ENCODE peak calls at places on chromosomes 4 and X, in seven cellular contexts. One of them, this sample, is unnamed.

GRCh38 chr4:168097161-168097560 is 4.8 kb downstream of the ANXA10 start:
- DNase-seq in mesenchymal stem cell: no peak
- DNase-seq in sigmoid colon: no peak
- DNase-seq in effector memory CD4-positive, alpha-beta T cell: no peak
- DNase-seq in CD4-positive, CD25-positive, alpha-beta regulatory T cell: no peak
- DNase-seq in IMR-90: no peak
- DNase-seq in body of pancreas: no peak
- DNase-seq in this sample: no peak

GRCh38 chrX:53239474-53239873 is 14.5 kb upstream of the KDM5C start:
- DNase-seq in mesenchymal stem cell: no peak
- DNase-seq in sigmoid colon: no peak
- DNase-seq in effector memory CD4-positive, alpha-beta T cell: no peak
- DNase-seq in CD4-positive, CD25-positive, alpha-beta regulatory T cell: no peak
- DNase-seq in IMR-90: no peak
- DNase-seq in body of pancreas: no peak
- DNase-seq in this sample: peak; percentile 10

GRCh38 chr4:147793973-147794690 is 62.2 kb downstream of the ARHGAP10 start:
- DNase-seq in mesenchymal stem cell: peak; percentile 55
- DNase-seq in sigmoid colon: no peak
- DNase-seq in effector memory CD4-positive, alpha-beta T cell: no peak
- DNase-seq in CD4-positive, CD25-positive, alpha-beta regulatory T cell: no peak
- DNase-seq in IMR-90: no peak
- DNase-seq in body of pancreas: no peak
- DNase-seq in this sample: no peak

GRCh38 chr4:147773261-147774184 is 41.6 kb downstream of the ARHGAP10 start:
- DNase-seq in mesenchymal stem cell: peak; percentile 73
- DNase-seq in sigmoid colon: no peak
- DNase-seq in effector memory CD4-positive, alpha-beta T cell: no peak
- DNase-seq in CD4-positive, CD25-positive, alpha-beta regulatory T cell: no peak
- DNase-seq in IMR-90: peak; percentile 78
- DNase-seq in body of pancreas: no peak
- DNase-seq in this sample: peak; percentile 71

GRCh38 chr4:136865591-136865990 is 666.7 kb downstream of the PCDH18 start:
- DNase-seq in mesenchymal stem cell: no peak
- DNase-seq in sigmoid colon: no peak
- DNase-seq in effector memory CD4-positive, alpha-beta T cell: no peak
- DNase-seq in CD4-positive, CD25-positive, alpha-beta regulatory T cell: no peak
- DNase-seq in IMR-90: no peak
- DNase-seq in body of pancreas: no peak
- DNase-seq in this sample: no peak

GRCh38 chr4:184506527-184507121 is 32.3 kb upstream of the IRF2 start:
- DNase-seq in mesenchymal stem cell: peak; percentile 10
- DNase-seq in sigmoid colon: no peak
- DNase-seq in effector memory CD4-positive, alpha-beta T cell: no peak
- DNase-seq in CD4-positive, CD25-positive, alpha-beta regulatory T cell: peak; percentile 6
- DNase-seq in IMR-90: no peak
- DNase-seq in body of pancreas: no peak
- DNase-seq in this sample: no peak

GRCh38 chr4:168739851-168740250 is 243.0 kb downstream of the PALLD start:
- DNase-seq in mesenchymal stem cell: peak; percentile 27
- DNase-seq in sigmoid colon: no peak
- DNase-seq in effector memory CD4-positive, alpha-beta T cell: no peak
- DNase-seq in CD4-positive, CD25-positive, alpha-beta regulatory T cell: no peak
- DNase-seq in IMR-90: no peak
- DNase-seq in body of pancreas: no peak
- DNase-seq in this sample: no peak

GRCh38 chrX:78514852-78515251 is 144.3 kb downstream of the RTL3 start:
- DNase-seq in mesenchymal stem cell: no peak
- DNase-seq in sigmoid colon: no peak
- DNase-seq in effector memory CD4-positive, alpha-beta T cell: no peak
- DNase-seq in CD4-positive, CD25-positive, alpha-beta regulatory T cell: no peak
- DNase-seq in IMR-90: no peak
- DNase-seq in body of pancreas: no peak
- DNase-seq in this sample: peak; percentile 45

GRCh38 chr4:72983706-72984105 is 85.8 kb downstream of the COX18 start:
- DNase-seq in mesenchymal stem cell: no peak
- DNase-seq in sigmoid colon: no peak
- DNase-seq in effector memory CD4-positive, alpha-beta T cell: no peak
- DNase-seq in CD4-positive, CD25-positive, alpha-beta regulatory T cell: no peak
- DNase-seq in IMR-90: no peak
- DNase-seq in body of pancreas: no peak
- DNase-seq in this sample: no peak

GRCh38 chr4:165873298-165874071 is 448 bp downstream of the TLL1 start:
- DNase-seq in mesenchymal stem cell: peak; percentile 30
- DNase-seq in sigmoid colon: peak; percentile 69
- DNase-seq in effector memory CD4-positive, alpha-beta T cell: no peak
- DNase-seq in CD4-positive, CD25-positive, alpha-beta regulatory T cell: no peak
- DNase-seq in IMR-90: no peak
- DNase-seq in body of pancreas: peak; percentile 43
- DNase-seq in this sample: peak; percentile 64

GRCh38 chr4:88017516-88018302 is 10.3 kb downstream of the PKD2 start:
- DNase-seq in mesenchymal stem cell: peak; percentile 96
- DNase-seq in sigmoid colon: peak; percentile 71
- DNase-seq in effector memory CD4-positive, alpha-beta T cell: no peak
- DNase-seq in CD4-positive, CD25-positive, alpha-beta regulatory T cell: no peak
- DNase-seq in IMR-90: peak; percentile 98
- DNase-seq in body of pancreas: no peak
- DNase-seq in this sample: no peak

GRCh38 chr4:65671402-65671801 is 1.1 kb upstream of the EPHA5 start:
- DNase-seq in mesenchymal stem cell: no peak
- DNase-seq in sigmoid colon: no peak
- DNase-seq in effector memory CD4-positive, alpha-beta T cell: no peak
- DNase-seq in CD4-positive, CD25-positive, alpha-beta regulatory T cell: no peak
- DNase-seq in IMR-90: no peak
- DNase-seq in body of pancreas: no peak
- DNase-seq in this sample: no peak

GRCh38 chrX:34612036-34612435 is 45.0 kb downstream of the TMEM47 start:
- DNase-seq in mesenchymal stem cell: no peak
- DNase-seq in sigmoid colon: no peak
- DNase-seq in effector memory CD4-positive, alpha-beta T cell: no peak
- DNase-seq in CD4-positive, CD25-positive, alpha-beta regulatory T cell: no peak
- DNase-seq in IMR-90: no peak
- DNase-seq in body of pancreas: no peak
- DNase-seq in this sample: peak; percentile 11

GRCh38 chr4:154738426-154738825 is 5.4 kb upstream of the LRAT start:
- DNase-seq in mesenchymal stem cell: no peak
- DNase-seq in sigmoid colon: no peak
- DNase-seq in effector memory CD4-positive, alpha-beta T cell: no peak
- DNase-seq in CD4-positive, CD25-positive, alpha-beta regulatory T cell: no peak
- DNase-seq in IMR-90: no peak
- DNase-seq in body of pancreas: no peak
- DNase-seq in this sample: no peak

GRCh38 chrX:55489315-55490009 is at the start of gene USP51:
- DNase-seq in mesenchymal stem cell: peak; percentile 70
- DNase-seq in sigmoid colon: peak; percentile 82
- DNase-seq in effector memory CD4-positive, alpha-beta T cell: no peak
- DNase-seq in CD4-positive, CD25-positive, alpha-beta regulatory T cell: no peak
- DNase-seq in IMR-90: peak; percentile 51
- DNase-seq in body of pancreas: peak; percentile 31
- DNase-seq in this sample: peak; percentile 2

GRCh38 chr4:102263024-102263787 is 82.1 kb downstream of the SLC39A8 start:
- DNase-seq in mesenchymal stem cell: peak; percentile 65
- DNase-seq in sigmoid colon: no peak
- DNase-seq in effector memory CD4-positive, alpha-beta T cell: no peak
- DNase-seq in CD4-positive, CD25-positive, alpha-beta regulatory T cell: peak; percentile 10
- DNase-seq in IMR-90: peak; percentile 28
- DNase-seq in body of pancreas: no peak
- DNase-seq in this sample: peak; percentile 71

GRCh38 chr4:109943745-109944144 is 31.1 kb downstream of the EGF start:
- DNase-seq in mesenchymal stem cell: no peak
- DNase-seq in sigmoid colon: no peak
- DNase-seq in effector memory CD4-positive, alpha-beta T cell: no peak
- DNase-seq in CD4-positive, CD25-positive, alpha-beta regulatory T cell: no peak
- DNase-seq in IMR-90: no peak
- DNase-seq in body of pancreas: no peak
- DNase-seq in this sample: no peak

GRCh38 chr4:71411976-71412375 is 73.2 kb downstream of the SLC4A4 start:
- DNase-seq in mesenchymal stem cell: no peak
- DNase-seq in sigmoid colon: no peak
- DNase-seq in effector memory CD4-positive, alpha-beta T cell: no peak
- DNase-seq in CD4-positive, CD25-positive, alpha-beta regulatory T cell: no peak
- DNase-seq in IMR-90: peak; percentile 13
- DNase-seq in body of pancreas: no peak
- DNase-seq in this sample: no peak

GRCh38 chr4:99359480-99360204 is 7.1 kb upstream of the ADH1C start:
- DNase-seq in mesenchymal stem cell: no peak
- DNase-seq in sigmoid colon: no peak
- DNase-seq in effector memory CD4-positive, alpha-beta T cell: no peak
- DNase-seq in CD4-positive, CD25-positive, alpha-beta regulatory T cell: no peak
- DNase-seq in IMR-90: no peak
- DNase-seq in body of pancreas: no peak
- DNase-seq in this sample: no peak

GRCh38 chr4:30443289-30443688 is 276.9 kb upstream of the PCDH7 start:
- DNase-seq in mesenchymal stem cell: no peak
- DNase-seq in sigmoid colon: no peak
- DNase-seq in effector memory CD4-positive, alpha-beta T cell: no peak
- DNase-seq in CD4-positive, CD25-positive, alpha-beta regulatory T cell: no peak
- DNase-seq in IMR-90: no peak
- DNase-seq in body of pancreas: no peak
- DNase-seq in this sample: no peak

GRCh38 chrX:20414781-20415445 is 148.2 kb upstream of the RPS6KA3 start:
- DNase-seq in mesenchymal stem cell: peak; percentile 50
- DNase-seq in sigmoid colon: no peak
- DNase-seq in effector memory CD4-positive, alpha-beta T cell: no peak
- DNase-seq in CD4-positive, CD25-positive, alpha-beta regulatory T cell: no peak
- DNase-seq in IMR-90: peak; percentile 47
- DNase-seq in body of pancreas: no peak
- DNase-seq in this sample: peak; percentile 65

GRCh38 chr4:28357985-28358384 is 1497.3 kb downstream of the STIM2 start:
- DNase-seq in mesenchymal stem cell: no peak
- DNase-seq in sigmoid colon: no peak
- DNase-seq in effector memory CD4-positive, alpha-beta T cell: no peak
- DNase-seq in CD4-positive, CD25-positive, alpha-beta regulatory T cell: no peak
- DNase-seq in IMR-90: peak; percentile 39
- DNase-seq in body of pancreas: no peak
- DNase-seq in this sample: peak; percentile 25

GRCh38 chr4:31548823-31549222 is 828.7 kb downstream of the PCDH7 start:
- DNase-seq in mesenchymal stem cell: no peak
- DNase-seq in sigmoid colon: no peak
- DNase-seq in effector memory CD4-positive, alpha-beta T cell: no peak
- DNase-seq in CD4-positive, CD25-positive, alpha-beta regulatory T cell: no peak
- DNase-seq in IMR-90: no peak
- DNase-seq in body of pancreas: no peak
- DNase-seq in this sample: no peak

GRCh38 chrX:56726609-56727008 is 2.4 kb upstream of the NBDY start:
- DNase-seq in mesenchymal stem cell: peak; percentile 57
- DNase-seq in sigmoid colon: no peak
- DNase-seq in effector memory CD4-positive, alpha-beta T cell: no peak
- DNase-seq in CD4-positive, CD25-positive, alpha-beta regulatory T cell: peak; percentile 64
- DNase-seq in IMR-90: peak; percentile 61
- DNase-seq in body of pancreas: no peak
- DNase-seq in this sample: peak; percentile 4

GRCh38 chr4:79764118-79764517 is 308.9 kb downstream of the ANTXR2 start:
- DNase-seq in mesenchymal stem cell: no peak
- DNase-seq in sigmoid colon: no peak
- DNase-seq in effector memory CD4-positive, alpha-beta T cell: no peak
- DNase-seq in CD4-positive, CD25-positive, alpha-beta regulatory T cell: no peak
- DNase-seq in IMR-90: no peak
- DNase-seq in body of pancreas: no peak
- DNase-seq in this sample: no peak

DNA sequence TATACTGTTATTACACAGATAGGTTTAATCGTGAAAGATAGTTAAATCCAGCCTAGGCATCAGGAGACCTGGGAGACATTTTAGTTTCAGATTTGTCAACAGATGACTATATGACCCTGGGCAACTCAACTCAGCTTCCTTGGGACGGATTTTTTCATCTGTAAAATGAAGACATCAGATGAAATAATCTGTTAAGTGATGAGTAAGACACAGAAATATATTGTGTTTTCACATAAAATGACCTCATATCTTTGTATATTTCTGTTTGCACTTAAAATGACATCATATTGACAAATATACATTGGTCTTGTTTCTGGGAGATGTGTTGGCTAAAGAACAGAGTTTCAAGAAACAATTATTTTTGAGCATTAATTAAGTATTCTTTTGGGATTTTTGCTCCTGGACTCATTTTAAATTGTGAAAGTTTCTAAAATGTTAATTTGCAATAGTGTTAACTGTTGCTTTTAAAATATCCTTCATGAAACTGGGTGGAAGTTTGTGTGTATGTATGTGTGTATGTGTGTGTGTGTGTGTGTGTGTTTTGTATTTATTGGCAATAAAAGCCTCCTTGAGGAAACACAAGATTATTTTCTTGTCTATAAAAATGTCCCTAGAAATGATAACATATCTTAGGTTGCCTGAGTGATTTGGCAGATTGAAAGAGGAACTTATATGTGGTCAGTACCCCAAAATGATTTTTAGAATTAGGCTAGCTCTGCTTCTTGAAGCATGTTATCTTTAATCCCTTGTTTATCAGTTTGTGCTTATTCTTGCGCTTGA is 29.1 kb upstream of the MMAA start:
- DNase-seq in mesenchymal stem cell: no peak
- DNase-seq in sigmoid colon: no peak
- DNase-seq in effector memory CD4-positive, alpha-beta T cell: no peak
- DNase-seq in CD4-positive, CD25-positive, alpha-beta regulatory T cell: no peak
- DNase-seq in IMR-90: no peak
- DNase-seq in body of pancreas: no peak
- DNase-seq in this sample: no peak
- H3K4me1 ChIP-seq in mesenchymal stem cell: no peaks in the 10 kb centered on the region
- H3K4me1 ChIP-seq in sigmoid colon: no peaks in the 10 kb centered on the region
- H3K4me1 ChIP-seq in effector memory CD4-positive, alpha-beta T cell: no peaks in the 10 kb centered on the region
- H3K4me1 ChIP-seq in CD4-positive, CD25-positive, alpha-beta regulatory T cell: no peaks in the 10 kb centered on the region
- H3K4me1 ChIP-seq in IMR-90: no peaks in the 10 kb centered on the region
- H3K4me1 ChIP-seq in body of pancreas: no peaks in the 10 kb centered on the region
- H3K4me1 ChIP-seq in this sample: no peaks in the 10 kb centered on the region

GRCh38 chr4:42995343-42995944 is 102.9 kb downstream of the GRXCR1 start:
- DNase-seq in mesenchymal stem cell: peak; percentile 19
- DNase-seq in sigmoid colon: no peak
- DNase-seq in effector memory CD4-positive, alpha-beta T cell: no peak
- DNase-seq in CD4-positive, CD25-positive, alpha-beta regulatory T cell: no peak
- DNase-seq in IMR-90: peak; percentile 22
- DNase-seq in body of pancreas: no peak
- DNase-seq in this sample: no peak
- H3K27me3 ChIP-seq in mesenchymal stem cell: no peaks in the 10 kb centered on the region
- H3K27me3 ChIP-seq in sigmoid colon: no peaks in the 10 kb centered on the region
- H3K27me3 ChIP-seq in effector memory CD4-positive, alpha-beta T cell: no peaks in the 10 kb centered on the region
- H3K27me3 ChIP-seq in CD4-positive, CD25-positive, alpha-beta regulatory T cell: no peaks in the 10 kb centered on the region
- H3K27me3 ChIP-seq in IMR-90: no peaks in the 10 kb centered on the region
- H3K27me3 ChIP-seq in body of pancreas: no peaks in the 10 kb centered on the region
- H3K27me3 ChIP-seq in this sample: peaks cover 4% of the 10 kb centered on the region

GRCh38 chr4:159227984-159228383 is 125.1 kb downstream of the RAPGEF2 start:
- DNase-seq in mesenchymal stem cell: peak; percentile 86
- DNase-seq in sigmoid colon: peak; percentile 81
- DNase-seq in effector memory CD4-positive, alpha-beta T cell: no peak
- DNase-seq in CD4-positive, CD25-positive, alpha-beta regulatory T cell: no peak
- DNase-seq in IMR-90: peak; percentile 92
- DNase-seq in body of pancreas: peak; percentile 79
- DNase-seq in this sample: no peak
- H3K4me3 ChIP-seq in mesenchymal stem cell: peak overlapping the region; percentile 69
- H3K4me3 ChIP-seq in sigmoid colon: peak overlapping the region; percentile 18
- H3K4me3 ChIP-seq in effector memory CD4-positive, alpha-beta T cell: no peak overlapping the region
- H3K4me3 ChIP-seq in CD4-positive, CD25-positive, alpha-beta regulatory T cell: no peak overlapping the region
- H3K4me3 ChIP-seq in IMR-90: peak overlapping the region; percentile 26
- H3K4me3 ChIP-seq in body of pancreas: no peak overlapping the region
- H3K4me3 ChIP-seq in this sample: no peak overlapping the region

DNA sequence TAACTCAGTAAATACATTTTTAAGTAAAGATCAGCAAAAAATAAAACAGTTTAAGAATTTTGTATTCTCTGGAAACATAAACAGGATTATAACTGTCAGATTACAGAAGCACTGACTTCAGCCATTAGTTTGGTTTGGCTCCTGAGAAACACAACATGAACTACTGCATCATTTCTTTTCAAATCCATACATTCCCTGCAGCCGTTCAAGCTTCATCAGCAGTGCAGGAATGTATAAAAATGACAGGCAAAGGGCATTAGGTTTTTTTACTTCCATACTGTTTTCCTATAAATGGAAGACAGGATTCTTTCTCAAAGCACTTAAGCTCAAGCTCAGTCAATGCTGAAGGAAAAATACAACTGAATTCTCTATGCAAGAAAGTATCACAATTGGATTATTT is 4.2 kb upstream of the MAB21L2 start:
- DNase-seq in mesenchymal stem cell: no peak
- DNase-seq in sigmoid colon: no peak
- DNase-seq in effector memory CD4-positive, alpha-beta T cell: no peak
- DNase-seq in CD4-positive, CD25-positive, alpha-beta regulatory T cell: no peak
- DNase-seq in IMR-90: no peak
- DNase-seq in body of pancreas: no peak
- DNase-seq in this sample: no peak
- H3K4me1 ChIP-seq in mesenchymal stem cell: peaks cover 10% of the 10 kb centered on the region
- H3K4me1 ChIP-seq in sigmoid colon: peaks cover 38% of the 10 kb centered on the region
- H3K4me1 ChIP-seq in effector memory CD4-positive, alpha-beta T cell: no peaks in the 10 kb centered on the region
- H3K4me1 ChIP-seq in CD4-positive, CD25-positive, alpha-beta regulatory T cell: no peaks in the 10 kb centered on the region
- H3K4me1 ChIP-seq in IMR-90: peaks cover 2% of the 10 kb centered on the region
- H3K4me1 ChIP-seq in body of pancreas: peaks cover 13% of the 10 kb centered on the region
- H3K4me1 ChIP-seq in this sample: no peaks in the 10 kb centered on the region

This sample was measured in SJCRH30.